ENCODE peak calls at places on chromosome 2, in seven cellular contexts. One of them, this sample, is unnamed.

GRCh38 chr2:59276033-59276432 is 1034.9 kb upstream of the FANCL start:
- DNase-seq in mesenchymal stem cell: no peak
- DNase-seq in osteoblast: no peak
- DNase-seq in GM23338: peak
- DNase-seq in activated CD4-positive, alpha-beta T cell treated with anti-CD3 and anti-CD28 coated beads for 1 hour: no peak
- DNase-seq in stomach: no peak
- DNase-seq in iris pigment epithelial cell: no peak
- DNase-seq in this sample: no peak

GRCh38 chr2:238803996-238804395 is 43.9 kb upstream of the TWIST2 start:
- DNase-seq in mesenchymal stem cell: no peak
- DNase-seq in iris pigment epithelial cell: no peak
- DNase-seq in activated CD4-positive, alpha-beta T cell treated with anti-CD3 and anti-CD28 coated beads for 1 hour: no peak
- DNase-seq in GM23338: no peak
- DNase-seq in stomach: no peak
- DNase-seq in osteoblast: no peak
- DNase-seq in this sample: no peak

GRCh38 chr2:133197156-133197555 is 371.1 kb downstream of the NCKAP5 start:
- DNase-seq in mesenchymal stem cell: no peak
- DNase-seq in osteoblast: no peak
- DNase-seq in iris pigment epithelial cell: no peak
- DNase-seq in stomach: no peak
- DNase-seq in activated CD4-positive, alpha-beta T cell treated with anti-CD3 and anti-CD28 coated beads for 1 hour: no peak
- DNase-seq in GM23338: no peak
- DNase-seq in this sample: no peak

GRCh38 chr2:120228503-120228902 is 5.3 kb upstream of the TMEM185B start:
- DNase-seq in mesenchymal stem cell: no peak
- DNase-seq in stomach: no peak
- DNase-seq in osteoblast: no peak
- DNase-seq in iris pigment epithelial cell: no peak
- DNase-seq in activated CD4-positive, alpha-beta T cell treated with anti-CD3 and anti-CD28 coated beads for 1 hour: no peak
- DNase-seq in GM23338: no peak
- DNase-seq in this sample: no peak

GRCh38 chr2:210086292-210086691 is 83.9 kb downstream of the RPE start:
- DNase-seq in iris pigment epithelial cell: peak
- DNase-seq in GM23338: no peak
- DNase-seq in stomach: no peak
- DNase-seq in osteoblast: peak
- DNase-seq in mesenchymal stem cell: no peak
- DNase-seq in activated CD4-positive, alpha-beta T cell treated with anti-CD3 and anti-CD28 coated beads for 1 hour: no peak
- DNase-seq in this sample: no peak

GRCh38 chr2:218622606-218623238 is 15.0 kb downstream of the PLCD4 start:
- DNase-seq in osteoblast: no peak
- DNase-seq in GM23338: no peak
- DNase-seq in stomach: no peak
- DNase-seq in activated CD4-positive, alpha-beta T cell treated with anti-CD3 and anti-CD28 coated beads for 1 hour: no peak
- DNase-seq in mesenchymal stem cell: no peak
- DNase-seq in iris pigment epithelial cell: no peak
- DNase-seq in this sample: peak

GRCh38 chr2:238584617-238585016 is 157.9 kb downstream of the ASB1 start:
- DNase-seq in mesenchymal stem cell: no peak
- DNase-seq in GM23338: no peak
- DNase-seq in stomach: no peak
- DNase-seq in iris pigment epithelial cell: no peak
- DNase-seq in osteoblast: no peak
- DNase-seq in activated CD4-positive, alpha-beta T cell treated with anti-CD3 and anti-CD28 coated beads for 1 hour: no peak
- DNase-seq in this sample: no peak

GRCh38 chr2:174263989-174264388 is 15.7 kb upstream of the OLA1 start:
- DNase-seq in iris pigment epithelial cell: peak
- DNase-seq in activated CD4-positive, alpha-beta T cell treated with anti-CD3 and anti-CD28 coated beads for 1 hour: no peak
- DNase-seq in GM23338: no peak
- DNase-seq in mesenchymal stem cell: peak
- DNase-seq in stomach: no peak
- DNase-seq in osteoblast: peak
- DNase-seq in this sample: no peak

GRCh38 chr2:240959941-240960308 is 38.5 kb upstream of the SNED1 start:
- DNase-seq in activated CD4-positive, alpha-beta T cell treated with anti-CD3 and anti-CD28 coated beads for 1 hour: no peak
- DNase-seq in GM23338: no peak
- DNase-seq in osteoblast: peak
- DNase-seq in stomach: peak
- DNase-seq in iris pigment epithelial cell: no peak
- DNase-seq in mesenchymal stem cell: no peak
- DNase-seq in this sample: no peak

This sample was measured in thyroid gland.